ENCODE peak calls at places on chromosomes 16 and 17, in seven cellular contexts. C is thoracic aorta; J is AG10803; I is head of caudate nucleus; G is A172; W is activated CD4-positive, alpha-beta T cell treated with anti-CD3 and anti-CD28 coated beads, Interleukin-2, amount 50 U/mL, for 48 hours; S is NCI-H1417. K is an unnamed sample.

GRCh38 chr17:82457071-82457789 is 1.3 kb upstream of the NARF start:
- DNase-seq in C (no peak), J (no peak), I (no peak), G (no peak), W (no peak), S (no peak), K (no peak)

GRCh38 chr17:56351675-56352074 is 198.4 kb downstream of the ANKFN1 start:
- DNase-seq in C (no peak), J (no peak), I (no peak), G (no peak), W (no peak), S (no peak), K (no peak)

GRCh38 chr17:37698132-37698615 is 46.7 kb downstream of the HNF1B start:
- DNase-seq in C (no peak), J (peak; percentile 23), I (no peak), G (peak; percentile 89), W (peak; percentile 27), S (no peak), K (no peak)

GRCh38 chr17:2101448-2102257 is 46.8 kb downstream of the HIC1 start:
- DNase-seq in C (no peak), J (no peak), I (no peak), G (no peak), W (peak; percentile 44), S (no peak), K (no peak)

GRCh38 chr17:80673152-80673920 is 128.7 kb downstream of the RPTOR start:
- DNase-seq in C (no peak), J (no peak), I (no peak), G (no peak), W (no peak), S (no peak), K (peak; percentile 92)

GRCh38 chr16:11742041-11742535 is 569 bp downstream of the TXNDC11 start:
- DNase-seq in C (no peak), J (no peak), I (peak; percentile 5), G (no peak), W (peak; percentile 62), S (no peak), K (no peak)

GRCh38 chr17:57377094-57377493 is 120.8 kb downstream of the MSI2 start:
- DNase-seq in C (no peak), J (no peak), I (no peak), G (no peak), W (no peak), S (no peak), K (no peak)

GRCh38 chr16:72072514-72073342 is 9.7 kb downstream of the HPR start:
- DNase-seq in C (no peak), J (no peak), I (no peak), G (no peak), W (no peak), S (no peak), K (no peak)

GRCh38 chr17:65018612-65019290 is 37.8 kb downstream of the GNA13 start:
- DNase-seq in C (no peak), J (peak; percentile 42), I (no peak), G (no peak), W (no peak), S (no peak), K (no peak)

GRCh38 chr17:47635734-47636133 is 14.0 kb upstream of the KPNB1 start:
- DNase-seq in C (no peak), J (no peak), I (no peak), G (no peak), W (no peak), S (no peak), K (no peak)

GRCh38 chr17:57121308-57122042 is 36.4 kb downstream of the AKAP1 start:
- DNase-seq in C (no peak), J (peak; percentile 37), I (peak; percentile 40), G (peak; percentile 31), W (no peak), S (peak; percentile 19), K (peak; percentile 68)

GRCh38 chr16:4376126-4376819 is 4.6 kb downstream of the VASN start:
- DNase-seq in C (peak; percentile 79), J (peak; percentile 92), I (peak; percentile 80), G (peak; percentile 81), W (no peak), S (no peak), K (no peak)

GRCh38 chr17:49041527-49041926 is 44.3 kb downstream of the IGF2BP1 start:
- DNase-seq in C (no peak), J (no peak), I (no peak), G (no peak), W (no peak), S (no peak), K (no peak)

GRCh38 chr17:74856113-74856512 is 3.6 kb downstream of the GRIN2C start:
- DNase-seq in C (no peak), J (no peak), I (no peak), G (no peak), W (no peak), S (no peak), K (no peak)

GRCh38 chr17:64418506-64419339 is 28.1 kb upstream of the PECAM1 start:
- DNase-seq in C (no peak), J (peak; percentile 65), I (no peak), G (peak; percentile 70), W (no peak), S (peak; percentile 32), K (peak; percentile 78)

GRCh38 chr17:81244358-81245023 is 5.4 kb downstream of the NDUFAF8 start:
- DNase-seq in C (no peak), J (no peak), I (no peak), G (no peak), W (no peak), S (no peak), K (no peak)

GRCh38 chr17:32256012-32256694 is 9.5 kb upstream of the RHBDL3 start:
- DNase-seq in C (no peak), J (no peak), I (no peak), G (no peak), W (no peak), S (no peak), K (no peak)

GRCh38 chr17:68580236-68580903 is 20.8 kb downstream of the FAM20A start:
- DNase-seq in C (no peak), J (peak; percentile 93), I (no peak), G (no peak), W (no peak), S (no peak), K (no peak)

GRCh38 chr16:16021988-16022682 is 72.7 kb downstream of the ABCC1 start:
- DNase-seq in C (peak; percentile 95), J (peak; percentile 95), I (peak; percentile 58), G (peak; percentile 99), W (no peak), S (no peak), K (no peak)

K was measured in NCI-H2227 treated with DMSO at 0.1 percent for 48 hours.